ENCODE peak calls at places on chromosomes 7 and 10, in four cellular contexts. Q is iris pigment epithelial cell; K is CD8-positive, alpha-beta T cell; N is lung. P is an unnamed sample.

GRCh38 chr7:100406767-100407166 is 21.7 kb downstream of the ZCWPW1 start:
- DNase-seq in N (no peak), K (no peak), Q (peak), P (no peak)

GRCh38 chr7:37977243-37977642 is 56.8 kb downstream of the EPDR1 start:
- DNase-seq in Q (no peak), K (no peak), N (no peak), P (no peak)

GRCh38 chr7:127290801-127291361 is 38.1 kb upstream of the GRM8 start:
- DNase-seq in Q (peak), N (no peak), K (no peak), P (no peak)

GRCh38 chr7:7424151-7424873 is 111.4 kb downstream of the COL28A1 start:
- DNase-seq in N (peak), Q (peak), K (peak), P (peak)

GRCh38 chr7:47405286-47405904 is 176.5 kb downstream of the TNS3 start:
- DNase-seq in Q (peak), K (no peak), N (no peak), P (no peak)

GRCh38 chr7:115226410-115226809 is 304.5 kb downstream of the MDFIC start:
- DNase-seq in Q (no peak), K (no peak), N (no peak), P (no peak)

GRCh38 chr10:96287392-96288105 is 16.2 kb upstream of the BLNK start:
- DNase-seq in Q (no peak), N (no peak), K (no peak), P (peak)

GRCh38 chr7:46741181-46741580 is 820.1 kb upstream of the IGFBP3 start:
- DNase-seq in Q (no peak), K (no peak), N (no peak), P (no peak)

GRCh38 chr10:8060010-8060703 is 5.7 kb downstream of the GATA3 start:
- DNase-seq in Q (peak), K (peak), N (no peak), P (no peak)

GRCh38 chr7:132836746-132837145 is 245.1 kb downstream of the CHCHD3 start:
- DNase-seq in Q (peak), N (no peak), K (no peak), P (no peak)

GRCh38 chr7:107390921-107391320 is 78.9 kb upstream of the GPR22 start:
- DNase-seq in Q (no peak), K (no peak), N (no peak), P (no peak)

GRCh38 chr7:142383826-142384507 is 126.1 kb upstream of the PRSS58 start:
- DNase-seq in Q (no peak), N (no peak), K (no peak), P (no peak)

GRCh38 chr7:140084972-140085371 is 22.2 kb upstream of the PARP12 start:
- DNase-seq in N (no peak), Q (no peak), K (no peak), P (no peak)

P was measured in colonic mucosa.